ENCODE peak calls at places on chromosomes 4 and X, in five cellular contexts. One of them, this sample, is unnamed.

GRCh38 chr4:110165382-110166285 is 32.8 kb downstream of the ELOVL6 start:
- DNase-seq in coronary artery: no peak
- DNase-seq in AG04450: no peak
- DNase-seq in H1: no peak
- DNase-seq in left lung: no peak
- DNase-seq in this sample: peak

GRCh38 chr4:118918388-118918787 is 29.7 kb downstream of the SYNPO2 start:
- DNase-seq in left lung: no peak
- DNase-seq in AG04450: peak
- DNase-seq in H1: no peak
- DNase-seq in coronary artery: no peak
- DNase-seq in this sample: no peak

GRCh38 chrX:131675596-131676194 is 131.8 kb downstream of the OR13H1 start:
- DNase-seq in AG04450: no peak
- DNase-seq in left lung: no peak
- DNase-seq in coronary artery: no peak
- DNase-seq in H1: no peak
- DNase-seq in this sample: no peak

GRCh38 chr4:146633471-146633800 is 5.3 kb upstream of the POU4F2 start:
- DNase-seq in coronary artery: no peak
- DNase-seq in H1: no peak
- DNase-seq in AG04450: no peak
- DNase-seq in left lung: no peak
- DNase-seq in this sample: no peak

GRCh38 chrX:149470960-149471359 is 34.1 kb downstream of the IDS start:
- DNase-seq in left lung: peak
- DNase-seq in AG04450: no peak
- DNase-seq in coronary artery: peak
- DNase-seq in H1: peak
- DNase-seq in this sample: no peak

GRCh38 chr4:79862842-79863241 is 210.2 kb downstream of the ANTXR2 start:
- DNase-seq in coronary artery: no peak
- DNase-seq in AG04450: no peak
- DNase-seq in left lung: no peak
- DNase-seq in H1: no peak
- DNase-seq in this sample: no peak

GRCh38 chr4:58760737-58761136 is 1650.6 kb upstream of the IGFBP7 start:
- DNase-seq in left lung: no peak
- DNase-seq in coronary artery: no peak
- DNase-seq in H1: no peak
- DNase-seq in AG04450: no peak
- DNase-seq in this sample: no peak

GRCh38 chr4:143354990-143355389 is 18.3 kb downstream of the GAB1 start:
- DNase-seq in coronary artery: no peak
- DNase-seq in H1: no peak
- DNase-seq in AG04450: no peak
- DNase-seq in left lung: no peak
- DNase-seq in this sample: no peak

GRCh38 chr4:3287271-3287971 is 5.4 kb upstream of the RGS12 start:
- DNase-seq in AG04450: no peak
- DNase-seq in left lung: no peak
- DNase-seq in H1: no peak
- DNase-seq in coronary artery: peak
- DNase-seq in this sample: no peak

GRCh38 chrX:71225661-71226060 is 2.6 kb downstream of the GJB1 start:
- DNase-seq in H1: no peak
- DNase-seq in left lung: no peak
- DNase-seq in AG04450: no peak
- DNase-seq in coronary artery: no peak
- DNase-seq in this sample: no peak

GRCh38 chr4:170476351-170476750 is 386.6 kb upstream of the AADAT start:
- DNase-seq in coronary artery: no peak
- DNase-seq in left lung: no peak
- DNase-seq in AG04450: no peak
- DNase-seq in H1: no peak
- DNase-seq in this sample: no peak

GRCh38 chrX:151806967-151807540 is 72.5 kb downstream of the CNGA2 start:
- DNase-seq in left lung: no peak
- DNase-seq in coronary artery: no peak
- DNase-seq in AG04450: no peak
- DNase-seq in H1: no peak
- DNase-seq in this sample: no peak

GRCh38 chr4:57080781-57081650 is 29.2 kb downstream of the IGFBP7 start:
- DNase-seq in left lung: no peak
- DNase-seq in AG04450: peak
- DNase-seq in coronary artery: no peak
- DNase-seq in H1: no peak
- DNase-seq in this sample: peak

GRCh38 chr4:127055349-127055748 is 577.4 kb upstream of the INTU start:
- DNase-seq in left lung: no peak
- DNase-seq in AG04450: peak
- DNase-seq in H1: no peak
- DNase-seq in coronary artery: no peak
- DNase-seq in this sample: no peak

GRCh38 chr4:104524591-104524990 is 29.9 kb upstream of the CXXC4 start:
- DNase-seq in H1: no peak
- DNase-seq in AG04450: peak
- DNase-seq in left lung: no peak
- DNase-seq in coronary artery: no peak
- DNase-seq in this sample: no peak

GRCh38 chrX:116961872-116962582 is 499.3 kb upstream of the CT83 start:
- DNase-seq in H1: no peak
- DNase-seq in left lung: no peak
- DNase-seq in coronary artery: no peak
- DNase-seq in AG04450: no peak
- DNase-seq in this sample: no peak

GRCh38 chr4:103136671-103137445 is 37.2 kb upstream of the BDH2 start:
- DNase-seq in H1: no peak
- DNase-seq in coronary artery: no peak
- DNase-seq in AG04450: no peak
- DNase-seq in left lung: no peak
- DNase-seq in this sample: peak

GRCh38 chr4:98448923-98449322 is 187.7 kb downstream of the RAP1GDS1 start:
- DNase-seq in AG04450: no peak
- DNase-seq in left lung: no peak
- DNase-seq in coronary artery: no peak
- DNase-seq in H1: no peak
- DNase-seq in this sample: no peak

GRCh38 chr4:165096776-165097175 is 15.9 kb downstream of the TMEM192 start:
- DNase-seq in H1: no peak
- DNase-seq in coronary artery: no peak
- DNase-seq in left lung: no peak
- DNase-seq in AG04450: no peak
- DNase-seq in this sample: no peak

GRCh38 chr4:47372561-47372960 is 90.9 kb downstream of the COMMD8 start:
- DNase-seq in left lung: no peak
- DNase-seq in coronary artery: no peak
- DNase-seq in H1: no peak
- DNase-seq in AG04450: no peak
- DNase-seq in this sample: no peak

GRCh38 chr4:87849612-87850011 is 16.8 kb downstream of the MEPE start:
- DNase-seq in coronary artery: no peak
- DNase-seq in H1: no peak
- DNase-seq in AG04450: no peak
- DNase-seq in left lung: no peak
- DNase-seq in this sample: no peak

GRCh38 chrX:88612870-88613329 is 134.1 kb upstream of the CPXCR1 start:
- DNase-seq in H1: no peak
- DNase-seq in AG04450: no peak
- DNase-seq in left lung: no peak
- DNase-seq in coronary artery: no peak
- DNase-seq in this sample: no peak

GRCh38 chrX:88613338-88613737 is 133.7 kb upstream of the CPXCR1 start:
- DNase-seq in H1: no peak
- DNase-seq in AG04450: no peak
- DNase-seq in left lung: no peak
- DNase-seq in coronary artery: no peak
- DNase-seq in this sample: no peak
- H3K27ac ChIP-seq in H1: no peak
- H3K27ac ChIP-seq in AG04450: no peak
- H3K27ac ChIP-seq in left lung: no peak
- H3K27ac ChIP-seq in coronary artery: no peak
- H3K27ac ChIP-seq in this sample: no peak

DNA sequence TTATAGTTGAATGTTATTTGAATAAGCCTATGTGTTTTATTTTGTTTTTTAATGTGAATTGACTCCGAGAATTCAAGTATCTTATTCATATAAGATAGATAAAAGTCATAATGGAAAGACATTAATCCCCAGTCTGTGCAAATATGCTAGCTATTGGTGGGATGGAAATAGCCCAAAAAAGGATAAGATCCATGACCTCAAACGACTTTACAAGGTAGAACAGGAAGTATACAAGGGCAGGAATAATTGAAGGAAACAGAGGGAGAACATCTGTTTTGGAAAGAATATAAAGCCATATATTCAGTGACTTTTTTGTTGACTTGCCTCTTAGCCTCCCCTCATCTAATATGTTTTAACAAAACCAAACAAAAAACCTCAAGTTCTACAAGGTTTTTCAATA is 9.0 kb downstream of the ABCE1 start:
- DNase-seq in AG04450: no peak
- DNase-seq in H1: no peak
- DNase-seq in coronary artery: no peak
- DNase-seq in left lung: no peak
- DNase-seq in this sample: no peak
- H3K27ac ChIP-seq in AG04450: no peak
- H3K27ac ChIP-seq in H1: no peak
- H3K27ac ChIP-seq in coronary artery: no peak
- H3K27ac ChIP-seq in left lung: no peak
- H3K27ac ChIP-seq in this sample: no peak

DNA sequence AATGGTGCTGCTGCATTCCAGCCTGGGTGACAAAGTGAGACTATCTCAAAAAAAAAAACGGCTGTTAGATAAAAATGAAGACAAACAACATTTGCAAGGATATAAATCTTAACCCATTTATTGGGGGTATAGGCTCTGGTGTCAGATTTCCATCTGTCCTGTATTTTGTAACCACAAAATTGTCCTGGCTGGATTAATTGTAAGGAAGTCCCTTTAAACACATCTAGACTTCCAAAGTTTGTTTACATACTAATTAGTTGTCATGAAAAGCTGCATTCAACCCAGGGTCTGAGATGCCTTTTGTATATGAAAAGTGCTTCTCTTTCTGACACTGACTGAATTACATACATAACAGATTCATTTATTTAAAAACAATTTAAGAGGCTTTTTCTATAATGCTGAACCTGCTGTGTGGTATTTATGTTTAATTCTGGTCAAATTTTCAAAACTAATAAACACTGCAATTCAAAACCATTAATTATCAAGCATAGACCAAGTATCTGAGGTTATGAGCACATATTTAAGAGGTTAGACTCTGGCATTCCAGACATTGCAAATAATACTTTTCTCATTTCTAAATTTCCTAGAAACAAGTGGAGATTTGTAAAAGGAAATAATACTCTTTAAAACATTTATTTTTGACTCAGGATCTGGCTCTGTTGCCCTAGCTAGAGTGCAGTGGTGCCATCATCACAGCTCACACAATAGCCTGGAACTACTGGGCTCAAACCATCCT is 17.5 kb upstream of the UGDH start:
- DNase-seq in AG04450: no peak
- DNase-seq in left lung: no peak
- DNase-seq in coronary artery: no peak
- DNase-seq in H1: no peak
- DNase-seq in this sample: no peak
- H3K27ac ChIP-seq in AG04450: peak
- H3K27ac ChIP-seq in left lung: no peak
- H3K27ac ChIP-seq in coronary artery: no peak
- H3K27ac ChIP-seq in H1: no peak
- H3K27ac ChIP-seq in this sample: no peak

GRCh38 chrX:119482041-119482440 is 13.8 kb downstream of the SLC25A5 start:
- DNase-seq in coronary artery: no peak
- DNase-seq in AG04450: no peak
- DNase-seq in H1: no peak
- DNase-seq in left lung: no peak
- DNase-seq in this sample: no peak

GRCh38 chrX:119481218-119481875 is 13.1 kb downstream of the SLC25A5 start:
- DNase-seq in AG04450: no peak
- DNase-seq in H1: no peak
- DNase-seq in left lung: peak
- DNase-seq in coronary artery: no peak
- DNase-seq in this sample: no peak

GRCh38 chrX:119479845-119480244 is 11.6 kb downstream of the SLC25A5 start:
- DNase-seq in coronary artery: no peak
- DNase-seq in AG04450: no peak
- DNase-seq in left lung: no peak
- DNase-seq in H1: no peak
- DNase-seq in this sample: no peak

GRCh38 chrX:119486745-119487144 is 18.5 kb downstream of the SLC25A5 start:
- DNase-seq in H1: no peak
- DNase-seq in AG04450: no peak
- DNase-seq in coronary artery: no peak
- DNase-seq in left lung: no peak
- DNase-seq in this sample: no peak

DNA sequence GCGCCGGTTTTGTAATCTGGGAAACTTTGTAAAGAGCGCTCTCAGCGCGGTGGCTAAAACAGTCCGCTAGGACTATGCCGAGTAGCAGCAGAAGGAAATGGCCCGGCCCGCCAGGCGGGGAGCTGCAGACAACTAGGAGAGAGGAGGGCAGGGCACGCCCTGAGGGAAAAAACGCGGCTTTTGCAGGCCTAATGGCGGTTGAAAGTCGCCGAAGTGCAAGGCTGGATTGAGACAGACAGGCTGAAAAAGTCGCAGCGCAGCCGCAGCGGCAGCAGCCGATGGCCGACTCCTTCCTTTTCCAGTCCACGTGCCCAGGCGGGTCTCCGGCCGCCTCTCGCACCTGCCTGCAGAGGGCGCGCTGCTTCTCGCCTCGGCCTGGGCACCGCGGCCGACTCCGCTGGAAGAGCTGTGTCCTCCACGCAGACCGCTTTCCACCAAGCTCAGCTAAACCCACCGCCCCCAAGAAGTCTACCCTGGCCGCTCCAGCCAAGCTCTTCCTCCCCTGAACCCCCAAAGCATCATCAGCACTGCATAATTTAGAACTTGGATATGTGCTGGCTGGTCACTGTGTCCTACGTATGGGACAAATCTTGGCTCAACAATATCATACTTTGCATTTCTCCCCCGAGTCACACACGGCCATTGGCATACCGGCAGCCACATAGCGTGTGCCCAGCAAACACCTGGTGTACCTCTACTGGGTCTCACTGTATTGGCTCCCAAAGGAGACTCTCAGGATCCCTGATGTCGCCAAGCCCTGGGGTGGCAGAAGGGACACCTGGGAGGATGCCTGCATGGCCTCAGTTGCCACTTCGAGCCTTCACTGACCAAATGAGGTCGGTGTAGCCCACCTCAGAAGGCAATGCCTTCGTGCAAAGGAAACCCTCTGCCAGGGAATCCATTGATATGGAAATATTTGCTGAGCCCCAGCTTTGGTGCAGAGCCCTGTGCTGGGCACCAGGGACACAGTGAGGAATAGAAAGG is 14.5 kb downstream of the SLC25A5 start:
- DNase-seq in H1: no peak
- DNase-seq in coronary artery: peak
- DNase-seq in AG04450: no peak
- DNase-seq in left lung: peak
- DNase-seq in this sample: no peak
- H3K27ac ChIP-seq in H1: no peak
- H3K27ac ChIP-seq in coronary artery: peak
- H3K27ac ChIP-seq in AG04450: no peak
- H3K27ac ChIP-seq in left lung: peak
- H3K27ac ChIP-seq in this sample: peak

GRCh38 chr4:38334791-38335190 is 329.2 kb upstream of the KLF3 start:
- DNase-seq in AG04450: no peak
- DNase-seq in left lung: no peak
- DNase-seq in H1: no peak
- DNase-seq in coronary artery: no peak
- DNase-seq in this sample: peak
- H3K27ac ChIP-seq in AG04450: no peak
- H3K27ac ChIP-seq in left lung: no peak
- H3K27ac ChIP-seq in H1: no peak
- H3K27ac ChIP-seq in coronary artery: no peak
- H3K27ac ChIP-seq in this sample: peak

This sample was measured in epithelial cell of prostate.